ENCODE peak calls at places on chromosomes 16 and 17, in nine cellular contexts. U is upper lobe of right lung, H is stomach, Q is endothelial cell, J is lung, B is GM23338, D is astrocyte of the spinal cord, Z is AG10803, L is heart right ventricle. I is an unnamed sample.

GRCh38 chr17:40827746-40828453 is 5.5 kb upstream of the KRT10 start:
- DNase-seq in Q (no peak), B (no peak), U (no peak), J (no peak), D (peak), L (no peak), H (no peak), Z (no peak), I (no peak)

GRCh38 chr17:35809855-35810461 is 674 bp downstream of the TAF15 start:
- DNase-seq in H (no peak), L (no peak), D (no peak), Q (no peak), Z (peak), J (no peak), B (no peak), U (no peak), I (no peak)

GRCh38 chr17:67980456-67980855 is 15.8 kb downstream of the C17orf58 start:
- DNase-seq in L (no peak), Q (no peak), H (no peak), D (no peak), J (no peak), U (no peak), B (no peak), Z (no peak), I (no peak)

GRCh38 chr16:20976568-20976967 is 76.0 kb downstream of the LYRM1 start:
- DNase-seq in B (no peak), Q (no peak), J (no peak), D (no peak), H (no peak), U (no peak), Z (no peak), L (no peak), I (no peak)

GRCh38 chr17:39152134-39152884 is 872 bp upstream of the PLXDC1 start:
- DNase-seq in J (no peak), Z (no peak), U (no peak), L (peak), H (no peak), Q (peak), B (no peak), D (no peak), I (no peak)

GRCh38 chr17:59623151-59623550 is 3.5 kb downstream of the CLTC start:
- DNase-seq in D (no peak), Z (no peak), Q (no peak), U (no peak), J (no peak), B (no peak), H (no peak), L (no peak), I (no peak)

GRCh38 chr16:71600822-71601221 is 23.9 kb upstream of the TAT start:
- DNase-seq in D (no peak), J (no peak), Z (no peak), B (no peak), L (no peak), U (no peak), Q (no peak), H (no peak), I (no peak)

GRCh38 chr17:338442-339192 is 14.0 kb downstream of the RPH3AL start:
- DNase-seq in H (peak), J (no peak), B (no peak), U (peak), Q (no peak), Z (no peak), D (no peak), L (no peak), I (no peak)

DNA sequence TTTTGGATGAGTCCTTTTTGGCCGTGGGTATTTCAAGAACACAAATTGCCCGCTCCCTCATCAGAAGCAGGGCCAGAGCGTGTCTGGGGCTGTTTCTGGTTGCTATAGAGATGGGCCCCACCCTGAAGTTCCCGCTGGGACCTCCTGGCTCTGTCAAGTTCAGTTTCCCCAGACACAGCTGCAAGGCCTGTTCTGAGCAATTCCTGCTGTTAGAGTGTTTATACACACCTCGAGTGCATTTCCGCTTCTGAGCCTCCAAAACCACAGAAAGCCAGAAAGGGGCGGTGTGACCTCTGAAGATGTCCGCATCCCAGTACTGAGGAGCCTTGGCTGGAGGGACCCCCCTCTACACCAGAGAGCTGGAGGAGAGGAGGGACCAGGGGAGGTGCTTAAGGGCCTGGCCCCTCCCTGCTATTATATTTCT is 9.3 kb upstream of the WBP2 start:
- DNase-seq in L (peak), B (peak), U (peak), Z (peak), D (peak), Q (no peak), H (peak), J (peak), I (peak)
- TF ChIP-seq CTCF in L (no peak), B (peak), U (no peak), Z (no peak), D (no peak), Q (no peak), H (no peak), J (no peak), I (no peak)

GRCh38 chr16:2490190-2491105 is 15.5 kb downstream of the TBC1D24 start:
- DNase-seq in D (no peak), L (no peak), H (no peak), Q (no peak), B (no peak), Z (no peak), J (no peak), U (no peak), I (no peak)
- TF ChIP-seq CTCF in D (no peak), L (no peak), H (no peak), Q (no peak), B (no peak), Z (no peak), J (no peak), U (no peak), I (no peak)

GRCh38 chr17:61362852-61363600 is 36.6 kb upstream of the TBX2 start:
- DNase-seq in U (no peak), D (no peak), Q (no peak), B (no peak), H (no peak), J (no peak), Z (no peak), L (no peak), I (no peak)

GRCh38 chr17:61360318-61360717 is 39.3 kb upstream of the TBX2 start:
- DNase-seq in Q (no peak), J (no peak), L (no peak), B (no peak), D (no peak), Z (no peak), U (no peak), H (no peak), I (no peak)

GRCh38 chr17:61362396-61362795 is 37.2 kb upstream of the TBX2 start:
- DNase-seq in D (no peak), B (no peak), Z (no peak), L (no peak), U (no peak), J (no peak), H (no peak), Q (no peak), I (no peak)

GRCh38 chr17:61363601-61364462 is 35.8 kb upstream of the TBX2 start:
- DNase-seq in Q (no peak), H (no peak), D (no peak), U (no peak), B (no peak), Z (no peak), L (no peak), J (no peak), I (no peak)

DNA sequence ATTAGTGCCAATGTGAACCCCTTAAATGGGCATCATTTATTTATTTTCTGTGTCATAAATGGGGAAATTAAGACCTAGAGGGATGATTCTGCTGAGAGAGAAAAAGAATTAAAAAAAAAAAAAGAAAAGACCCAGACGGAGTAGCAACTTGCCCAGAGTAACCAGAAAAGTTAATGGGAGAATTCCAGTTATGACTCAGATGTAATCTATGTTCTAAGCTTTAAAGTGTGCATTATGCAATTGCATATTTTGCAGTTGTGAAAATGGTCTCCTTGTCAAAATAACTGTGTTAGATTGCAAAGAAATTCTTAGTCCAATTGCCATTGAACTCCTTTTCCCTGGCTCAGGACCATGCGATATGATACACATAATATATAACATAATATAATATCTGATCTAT is 38.6 kb upstream of the TBX2 start:
- DNase-seq in Q (no peak), B (no peak), D (peak), Z (peak), U (no peak), J (no peak), H (no peak), L (no peak), I (no peak)
- TF ChIP-seq CTCF in Q (no peak), B (no peak), D (no peak), Z (no peak), U (no peak), J (no peak), H (no peak), L (no peak), I (no peak)

DNA sequence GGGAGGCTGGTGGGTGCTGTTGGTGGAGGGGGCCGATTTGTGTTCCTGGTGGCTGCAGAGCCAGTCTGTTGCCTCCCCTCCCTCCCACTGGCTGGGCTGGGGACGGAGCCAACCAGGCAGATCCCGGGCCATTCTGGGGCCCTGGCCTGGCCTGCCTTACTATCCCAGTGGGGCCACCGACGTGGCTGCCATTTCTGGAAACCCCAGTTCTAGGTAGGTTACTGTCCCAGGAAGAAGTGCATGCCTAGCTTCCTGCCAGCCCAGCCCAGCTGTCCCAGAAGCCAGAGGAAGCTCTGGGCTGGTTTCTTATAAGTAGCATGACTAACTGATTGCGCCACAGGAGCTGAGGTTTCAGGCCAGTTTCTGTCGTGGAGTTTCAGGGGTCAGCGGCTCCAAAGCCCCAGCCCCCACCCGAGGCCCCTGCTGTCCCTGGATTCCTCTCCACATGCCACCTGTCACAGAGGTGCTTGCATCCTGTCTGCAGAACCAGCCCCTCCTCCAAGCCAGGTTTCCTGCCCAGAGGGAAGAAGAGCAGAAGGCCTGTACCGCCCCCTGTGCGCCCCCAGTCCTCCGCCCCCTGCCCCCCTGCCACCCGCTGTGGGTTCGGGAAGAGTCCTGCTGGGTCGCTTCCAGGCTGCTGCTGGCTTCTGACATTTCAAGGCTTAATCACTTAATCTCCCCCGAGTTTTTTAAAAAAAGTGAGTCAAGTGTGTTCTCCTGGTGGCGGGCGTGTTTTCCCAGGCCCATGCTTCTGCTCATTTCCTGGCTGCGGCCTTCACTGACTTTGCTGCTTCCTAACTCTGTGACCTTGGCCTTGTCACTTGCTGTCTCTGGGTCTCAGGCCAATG is 13.2 kb downstream of the IL4R start:
- DNase-seq in J (peak), B (peak), D (peak), Z (peak), U (peak), Q (peak), L (peak), H (peak), I (no peak)
- TF ChIP-seq CTCF in J (no peak), B (no peak), D (no peak), Z (no peak), U (no peak), Q (no peak), L (no peak), H (no peak), I (no peak)

DNA sequence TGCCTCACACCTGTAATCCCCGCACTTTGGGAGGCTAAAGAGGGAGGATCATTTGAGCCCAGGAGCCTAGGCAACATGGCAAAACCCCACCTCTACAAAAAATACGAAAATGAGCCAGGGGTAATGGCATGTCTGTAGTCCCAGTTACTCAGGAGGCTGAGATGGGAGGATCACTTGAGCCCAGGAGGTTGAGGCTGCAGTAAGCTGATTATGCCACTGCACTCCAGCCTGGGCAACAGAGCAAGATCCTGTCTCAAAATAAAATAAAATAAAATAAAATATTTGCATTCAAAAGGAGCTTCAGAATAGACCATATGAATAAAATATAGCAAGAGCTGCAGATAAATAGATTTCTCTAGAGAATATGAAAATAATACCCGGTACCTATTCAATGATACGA is 71.5 kb upstream of the ATF7IP2 start:
- DNase-seq in J (no peak), Z (no peak), U (no peak), D (no peak), H (no peak), Q (no peak), L (no peak), B (no peak), I (no peak)
- TF ChIP-seq CTCF in J (no peak), Z (no peak), U (no peak), D (no peak), H (no peak), Q (no peak), L (no peak), B (no peak), I (no peak)